ENCODE peak calls at places on chromosome 22, in four cellular contexts. N, U, Z and K are unnamed samples.

GRCh38 chr22:27045103-27045940 is 387.9 kb downstream of the MIAT start:
- DNase-seq in N (no peak), U (no peak), Z (no peak), K (peak; percentile 30)

GRCh38 chr22:19430890-19431541 is 517 bp downstream of the HIRA start:
- DNase-seq in N (no peak), U (peak; percentile 53), Z (peak; percentile 37), K (peak; percentile 33)

GRCh38 chr22:35491908-35492380 is 48.7 kb upstream of the RASD2 start:
- DNase-seq in N (no peak), U (no peak), Z (no peak), K (no peak)

GRCh38 chr22:43343262-43343988 is at the start of gene SCUBE1:
- DNase-seq in N (peak; percentile 56), U (peak; percentile 86), Z (peak; percentile 40), K (no peak)

GRCh38 chr22:43396934-43397457 is 14.8 kb upstream of the MPPED1 start:
- DNase-seq in N (no peak), U (no peak), Z (no peak), K (no peak)

GRCh38 chr22:44037519-44038370 is 13.6 kb downstream of the PARVB start:
- DNase-seq in N (no peak), U (no peak), Z (no peak), K (peak; percentile 91)

GRCh38 chr22:40196628-40197027 is 18.9 kb downstream of the TNRC6B start:
- DNase-seq in N (no peak), U (no peak), Z (no peak), K (peak; percentile 69)

GRCh38 chr22:36737776-36738175 is 34.2 kb upstream of the CACNG2 start:
- DNase-seq in N (no peak), U (no peak), Z (no peak), K (peak; percentile 38)

GRCh38 chr22:30804626-30805025 is 110.0 kb downstream of the OSBP2 start:
- DNase-seq in N (no peak), U (no peak), Z (no peak), K (no peak)

GRCh38 chr22:38802671-38803121 is 8.8 kb upstream of the DNAL4 start:
- DNase-seq in N (peak; percentile 28), U (no peak), Z (peak; percentile 41), K (peak; percentile 98)

GRCh38 chr22:20433686-20434241 is 3.9 kb downstream of the SCARF2 start:
- DNase-seq in N (no peak), U (no peak), Z (no peak), K (no peak)

GRCh38 chr22:26953380-26953807 is 296.0 kb downstream of the MIAT start:
- DNase-seq in N (no peak), U (no peak), Z (no peak), K (no peak)

GRCh38 chr22:35567214-35567792 is 26.7 kb downstream of the RASD2 start:
- DNase-seq in N (no peak), U (no peak), Z (no peak), K (no peak)

GRCh38 chr22:34702279-34702678 is 363.7 kb upstream of the ISX start:
- DNase-seq in N (no peak), U (no peak), Z (no peak), K (no peak)

GRCh38 chr22:19845369-19845722 is 9.3 kb downstream of the GNB1L start:
- DNase-seq in N (no peak), U (no peak), Z (no peak), K (no peak)

GRCh38 chr22:33867118-33867863 is 53.0 kb downstream of the LARGE1 start:
- DNase-seq in N (no peak), U (no peak), Z (no peak), K (no peak)

GRCh38 chr22:27663812-27664211 is 137.7 kb downstream of the MN1 start:
- DNase-seq in N (no peak), U (no peak), Z (no peak), K (no peak)

GRCh38 chr22:39518996-39519680 is 1.2 kb upstream of the ATF4 start:
- DNase-seq in N (no peak), U (peak; percentile 54), Z (no peak), K (no peak)

GRCh38 chr22:36285017-36285416 is 32.1 kb downstream of the APOL1 start:
- DNase-seq in N (no peak), U (no peak), Z (no peak), K (no peak)

GRCh38 chr22:38205261-38206128 is 3.7 kb downstream of the MAFF start:
- DNase-seq in N (peak; percentile 77), U (no peak), Z (no peak), K (no peak)

GRCh38 chr22:27494821-27495220 is 306.7 kb downstream of the MN1 start:
- DNase-seq in N (no peak), U (no peak), Z (no peak), K (no peak)

GRCh38 chr22:26674211-26675190 is 17.1 kb downstream of the MIAT start:
- DNase-seq in N (no peak), U (no peak), Z (no peak), K (no peak)

GRCh38 chr22:17969732-17970131 is 54.6 kb downstream of the MICAL3 start:
- DNase-seq in N (no peak), U (no peak), Z (no peak), K (peak; percentile 23)

GRCh38 chr22:26174280-26174679 is 5.0 kb downstream of the SEZ6L start:
- DNase-seq in N (no peak), U (peak; percentile 61), Z (no peak), K (no peak)

GRCh38 chr22:40511604-40512003 is 124.9 kb downstream of the MRTFA start:
- DNase-seq in N (no peak), U (no peak), Z (no peak), K (peak; percentile 60)

GRCh38 chr22:22408269-22408668 is 100.3 kb downstream of the ZNF280B start:
- DNase-seq in N (no peak), U (no peak), Z (no peak), K (no peak)

GRCh38 chr22:22407061-22407460 is 101.5 kb downstream of the ZNF280B start:
- DNase-seq in N (no peak), U (no peak), Z (no peak), K (no peak)

GRCh38 chr22:22410677-22411076 is 97.9 kb downstream of the ZNF280B start:
- DNase-seq in N (no peak), U (no peak), Z (no peak), K (no peak)

GRCh38 chr22:22410121-22410520 is 98.4 kb downstream of the ZNF280B start:
- DNase-seq in N (peak; percentile 29), U (peak; percentile 85), Z (no peak), K (no peak)

DNA sequence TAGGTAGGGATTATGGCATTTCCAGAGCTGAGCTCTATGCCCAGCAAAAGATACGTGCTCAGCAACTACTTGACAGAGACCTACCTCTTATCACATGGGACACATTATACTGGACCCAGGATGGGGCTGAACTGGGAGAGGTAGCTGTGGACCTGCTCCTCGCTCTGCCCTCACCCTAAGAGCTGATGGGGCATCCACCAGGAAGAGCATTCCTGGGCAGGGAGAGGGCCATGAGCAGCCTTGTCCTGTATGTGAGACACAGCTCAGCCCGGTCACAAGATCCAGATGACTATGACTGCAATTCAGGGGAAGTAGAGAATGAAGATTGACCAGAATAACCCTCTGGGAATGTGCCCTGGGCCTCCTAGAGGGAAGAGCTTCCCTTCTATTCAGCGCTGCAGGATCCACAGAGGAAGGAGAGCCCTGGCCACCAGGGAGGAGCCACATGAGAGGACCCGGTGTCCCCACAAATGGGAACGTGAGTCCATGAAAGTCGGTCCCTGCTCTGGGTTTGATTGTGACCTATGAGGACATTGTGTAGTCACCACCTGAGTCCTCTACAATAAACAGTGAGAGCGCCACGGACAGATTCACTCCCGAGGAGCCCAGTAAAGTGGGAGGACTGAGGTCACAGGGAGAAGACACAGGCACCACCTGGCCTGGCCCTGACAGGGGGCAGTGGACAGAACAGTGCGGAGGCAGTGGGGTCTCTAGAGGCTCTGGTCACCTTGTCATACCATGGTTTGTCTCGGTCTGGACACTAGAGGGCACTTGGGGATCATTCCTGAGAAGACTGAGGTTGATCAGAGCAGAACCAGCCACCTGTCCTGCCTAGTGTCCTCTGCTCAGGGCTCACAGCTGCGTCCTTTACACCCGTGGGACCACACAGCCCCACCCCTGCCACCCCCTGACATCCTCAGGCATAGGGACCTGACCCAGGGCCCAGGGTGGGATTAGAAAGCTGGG is 99.5 kb downstream of the ZNF280B start:
- DNase-seq in N (no peak), U (peak; percentile 58), Z (no peak), K (peak; percentile 39)
- TF ChIP-seq CTCF in N (no peak), U (peak; percentile 54), Z (no peak), K (peak; percentile 39)

DNA sequence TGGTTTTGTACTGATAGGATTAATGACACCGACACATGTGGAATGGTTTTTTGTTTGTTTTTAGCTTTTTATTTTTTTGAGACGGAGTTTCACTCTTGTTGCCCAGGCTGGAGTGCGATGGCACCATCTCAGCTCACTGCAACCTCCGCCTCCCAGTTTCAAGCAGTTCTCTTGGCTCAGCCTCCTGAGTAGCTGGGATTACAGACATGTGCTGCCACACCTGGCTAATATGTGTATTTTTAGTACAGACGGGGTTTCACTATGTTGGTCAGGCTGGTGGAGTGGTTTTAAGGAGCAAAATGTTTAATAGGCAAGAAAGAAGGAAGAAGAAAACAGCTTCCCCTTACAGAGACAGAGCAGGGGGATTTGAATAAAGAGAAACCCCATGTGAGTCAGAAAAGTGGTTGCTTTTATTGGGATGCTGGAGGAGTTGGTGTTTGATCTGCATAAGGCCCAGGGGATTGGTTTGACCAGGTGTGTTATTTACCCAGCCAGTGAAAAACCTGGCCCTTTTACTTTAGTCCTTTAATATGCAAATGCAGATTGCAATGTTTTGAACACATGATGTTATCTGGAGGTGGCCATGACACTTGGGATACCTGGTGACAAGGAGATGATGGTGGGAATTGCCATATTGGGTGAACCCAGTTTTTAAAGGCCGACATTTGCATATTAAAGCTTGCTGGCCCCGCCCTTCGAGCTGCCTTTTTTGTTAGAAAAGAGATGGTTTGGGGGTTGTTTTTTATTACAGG is 24.3 kb downstream of the SUSD2 start:
- DNase-seq in N (no peak), U (no peak), Z (no peak), K (peak; percentile 61)
- TF ChIP-seq CTCF in N (no peak), U (no peak), Z (no peak), K (peak; percentile 6)

DNA sequence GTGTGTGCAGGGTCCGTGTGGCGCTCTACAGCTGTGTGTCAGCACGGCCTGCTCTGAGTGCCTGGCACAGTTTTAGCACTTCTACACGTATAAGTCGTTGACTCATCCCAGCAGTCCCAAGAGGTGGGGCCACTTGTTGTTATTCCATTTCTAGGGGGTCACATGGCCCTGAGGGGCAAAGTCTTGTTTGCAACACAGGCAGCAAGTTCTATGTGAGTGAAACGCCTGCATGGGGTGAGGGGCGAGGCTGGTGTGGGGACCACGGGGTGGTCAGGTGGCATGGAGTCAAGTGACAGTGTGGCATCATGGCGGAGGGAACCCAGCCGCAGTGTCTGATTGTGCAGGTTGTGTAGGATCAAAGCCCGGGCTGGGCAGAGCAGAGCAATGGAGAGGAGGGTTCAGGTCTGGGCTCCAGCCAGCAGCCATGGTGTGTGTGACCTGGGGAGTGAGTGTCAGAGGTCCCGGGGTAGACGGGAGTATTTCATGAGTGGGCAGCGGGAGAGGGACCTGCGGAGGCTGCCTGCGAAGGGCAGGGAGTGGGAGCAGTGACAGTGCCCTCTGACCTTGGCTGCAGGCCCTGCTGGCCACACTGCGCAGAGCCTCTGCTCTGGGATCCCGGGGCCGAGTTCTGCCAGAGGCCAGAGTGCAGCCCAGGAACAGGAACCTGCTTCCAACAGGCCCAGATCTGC is 27.9 kb downstream of the SHANK3 start:
- DNase-seq in N (no peak), U (peak; percentile 16), Z (no peak), K (no peak)
- TF ChIP-seq CTCF in N (no peak), U (no peak), Z (no peak), K (no peak)

DNA sequence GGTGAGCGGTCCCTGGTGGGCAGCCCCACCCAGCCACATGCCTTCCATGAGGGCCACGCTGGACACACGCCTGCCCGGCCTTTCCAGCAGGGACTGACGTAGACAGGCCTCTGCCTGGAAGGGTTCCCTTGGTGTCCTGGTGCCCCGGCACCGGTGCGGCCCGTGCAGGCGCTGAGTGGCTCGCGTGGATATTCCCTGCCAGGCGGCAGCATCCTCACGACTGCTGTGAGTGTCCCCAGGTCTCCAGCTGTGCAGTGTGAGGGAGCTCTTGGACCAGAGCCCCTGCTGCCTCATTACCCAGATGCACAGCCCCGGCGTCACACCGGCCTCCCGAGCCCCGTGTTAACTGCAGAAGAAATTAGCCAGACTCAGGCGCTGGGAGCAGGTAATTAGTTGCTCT is 1196.4 kb downstream of the BRD1 start:
- DNase-seq in N (no peak), U (no peak), Z (no peak), K (no peak)
- TF ChIP-seq CTCF in N (no peak), U (no peak), Z (no peak), K (no peak)